ENCODE peak calls at places on chromosomes 12 and 14, in ten cellular contexts. A is CD4-positive, alpha-beta memory T cell; D is ascending aorta; E is caudate nucleus; M is heart right ventricle; C is tibial nerve; W is colonic mucosa; B is CD4-positive, CD25-positive, alpha-beta regulatory T cell; J is GM23248; U is foreskin keratinocyte. V is an unnamed sample.

GRCh38 chr12:101552277-101552676 is 42.5 kb upstream of the MYBPC1 start:
- DNase-seq in A (no peak), D (no peak), E (no peak), M (peak), C (no peak), W (no peak), B (no peak), J (peak), U (peak), V (no peak)

GRCh38 chr12:129016159-129016558 is 162.9 kb downstream of the GLT1D1 start:
- DNase-seq in A (no peak), D (no peak), E (no peak), M (no peak), C (no peak), W (no peak), B (no peak), J (no peak), U (no peak), V (no peak)

GRCh38 chr14:28820677-28821076 is 54.1 kb downstream of the FOXG1 start:
- DNase-seq in A (no peak), D (no peak), E (no peak), M (no peak), C (no peak), W (no peak), B (no peak), J (no peak), U (no peak), V (no peak)

GRCh38 chr12:6458281-6459003 is 6.6 kb downstream of the TAPBPL start:
- DNase-seq in A (no peak), D (no peak), E (no peak), M (no peak), C (no peak), W (no peak), B (no peak), J (no peak), U (no peak), V (no peak)

GRCh38 chr12:44476683-44477082 is 399.4 kb downstream of the NELL2 start:
- DNase-seq in A (no peak), D (no peak), E (no peak), M (no peak), C (no peak), W (no peak), B (no peak), J (no peak), U (no peak), V (no peak)

GRCh38 chr12:50926415-50926814 is 25.9 kb upstream of the HIGD1C start:
- DNase-seq in A (no peak), D (no peak), E (no peak), M (no peak), C (no peak), W (no peak), B (no peak), J (no peak), U (no peak), V (no peak)

GRCh38 chr12:110948041-110948440 is 27.7 kb upstream of the MYL2 start:
- DNase-seq in A (no peak), D (no peak), E (no peak), M (no peak), C (no peak), W (no peak), B (no peak), J (no peak), U (no peak), V (no peak)

GRCh38 chr12:64611430-64612286 is 1.4 kb downstream of the RASSF3 start:
- DNase-seq in A (peak), D (no peak), E (peak), M (peak), C (peak), W (peak), B (peak), J (peak), U (no peak), V (no peak)

GRCh38 chr12:82855872-82856271 is 169.2 kb downstream of the TMTC2 start:
- DNase-seq in A (no peak), D (no peak), E (no peak), M (no peak), C (no peak), W (no peak), B (no peak), J (no peak), U (no peak), V (no peak)

GRCh38 chr12:131438874-131439273 is 272.0 kb upstream of the SFSWAP start:
- DNase-seq in A (no peak), D (no peak), E (no peak), M (no peak), C (no peak), W (no peak), B (no peak), J (no peak), U (no peak), V (no peak)

GRCh38 chr12:40953076-40953475 is 235.0 kb upstream of the PDZRN4 start:
- DNase-seq in A (no peak), D (no peak), E (no peak), M (no peak), C (no peak), W (no peak), B (no peak), J (peak), U (no peak), V (no peak)

GRCh38 chr14:104130974-104131651 is 7.3 kb upstream of the KIF26A start:
- DNase-seq in A (no peak), D (no peak), E (no peak), M (peak), C (no peak), W (peak), B (no peak), J (peak), U (peak), V (peak)

GRCh38 chr12:49537231-49537708 is 1.6 kb upstream of the KCNH3 start:
- DNase-seq in A (no peak), D (no peak), E (no peak), M (no peak), C (no peak), W (no peak), B (no peak), J (peak), U (no peak), V (no peak)

GRCh38 chr12:573226-573625 is 90.0 kb downstream of the NINJ2 start:
- DNase-seq in A (no peak), D (no peak), E (no peak), M (no peak), C (no peak), W (no peak), B (no peak), J (no peak), U (no peak), V (no peak)

GRCh38 chr14:68910540-68910939 is 68.6 kb downstream of the ACTN1 start:
- DNase-seq in A (no peak), D (no peak), E (no peak), M (no peak), C (no peak), W (no peak), B (no peak), J (no peak), U (no peak), V (no peak)

GRCh38 chr14:101836131-101836530 is 74.6 kb downstream of the PPP2R5C start:
- DNase-seq in A (no peak), D (no peak), E (no peak), M (no peak), C (no peak), W (no peak), B (no peak), J (peak), U (no peak), V (no peak)

GRCh38 chr12:118536306-118536900 is 160.0 kb downstream of the SUDS3 start:
- DNase-seq in A (no peak), D (no peak), E (no peak), M (no peak), C (no peak), W (no peak), B (no peak), J (no peak), U (no peak), V (no peak)

GRCh38 chr12:25130741-25131188 is 64.2 kb downstream of the DNAI7 start:
- DNase-seq in A (peak), D (no peak), E (no peak), M (no peak), C (no peak), W (no peak), B (peak), J (peak), U (no peak), V (no peak)

GRCh38 chr12:114918535-114919233 is 234.7 kb upstream of the TBX3 start:
- DNase-seq in A (no peak), D (no peak), E (no peak), M (no peak), C (no peak), W (no peak), B (no peak), J (peak), U (peak), V (no peak)

GRCh38 chr12:114916124-114916523 is 232.1 kb upstream of the TBX3 start:
- DNase-seq in A (no peak), D (no peak), E (no peak), M (no peak), C (no peak), W (no peak), B (no peak), J (peak), U (no peak), V (no peak)

GRCh38 chr12:114916531-114916930 is 232.6 kb upstream of the TBX3 start:
- DNase-seq in A (no peak), D (no peak), E (no peak), M (no peak), C (no peak), W (no peak), B (no peak), J (peak), U (no peak), V (no peak)

GRCh38 chr12:114917953-114918352 is 234.0 kb upstream of the TBX3 start:
- DNase-seq in A (no peak), D (no peak), E (no peak), M (no peak), C (no peak), W (no peak), B (no peak), J (no peak), U (no peak), V (no peak)

DNA sequence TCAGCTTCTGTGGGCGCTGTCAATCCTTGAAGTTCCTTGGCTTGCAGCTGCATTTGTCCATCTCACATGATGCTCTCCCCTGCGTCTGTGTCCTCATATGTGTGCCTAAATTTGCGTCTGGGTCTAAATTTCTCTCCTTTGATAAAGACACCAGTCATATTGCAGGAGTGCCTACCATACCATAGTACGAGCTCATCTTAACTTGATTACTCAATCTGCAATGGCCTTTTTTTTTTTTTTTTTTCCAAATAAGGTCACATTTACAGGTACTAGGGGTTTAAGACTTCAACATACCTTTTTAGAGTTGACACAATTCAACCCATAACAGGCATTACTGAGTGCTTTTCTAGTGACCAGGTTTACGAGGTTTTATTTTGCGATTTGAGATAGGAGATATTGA is 233.3 kb upstream of the TBX3 start:
- DNase-seq in A (no peak), D (no peak), E (no peak), M (no peak), C (no peak), W (no peak), B (no peak), J (peak), U (no peak), V (no peak)
- H3K27ac ChIP-seq in A (no peak), D (no peak), E (no peak), M (no peak), C (no peak), W (no peak), B (no peak), J (peak), U (no peak), V (no peak)

GRCh38 chr12:1629338-1630080 is 478 bp downstream of the WNT5B start:
- DNase-seq in A (no peak), D (no peak), E (no peak), M (no peak), C (no peak), W (peak), B (no peak), J (no peak), U (no peak), V (no peak)

GRCh38 chr12:1630827-1631591 is 2.0 kb downstream of the WNT5B start:
- DNase-seq in A (no peak), D (no peak), E (no peak), M (peak), C (peak), W (no peak), B (no peak), J (no peak), U (no peak), V (no peak)

GRCh38 chr12:1632702-1633101 is 3.7 kb downstream of the WNT5B start:
- DNase-seq in A (no peak), D (no peak), E (no peak), M (peak), C (no peak), W (no peak), B (no peak), J (no peak), U (no peak), V (no peak)

GRCh38 chr12:1628671-1629337 is at the start of gene WNT5B:
- DNase-seq in A (no peak), D (no peak), E (no peak), M (no peak), C (no peak), W (no peak), B (no peak), J (no peak), U (no peak), V (no peak)

GRCh38 chr12:1630081-1630826 is 1.2 kb downstream of the WNT5B start:
- DNase-seq in A (no peak), D (no peak), E (peak), M (peak), C (no peak), W (peak), B (no peak), J (peak), U (no peak), V (no peak)
- H3K27ac ChIP-seq in A (no peak), D (no peak), E (peak), M (peak), C (peak), W (no peak), B (no peak), J (no peak), U (no peak), V (peak)

DNA sequence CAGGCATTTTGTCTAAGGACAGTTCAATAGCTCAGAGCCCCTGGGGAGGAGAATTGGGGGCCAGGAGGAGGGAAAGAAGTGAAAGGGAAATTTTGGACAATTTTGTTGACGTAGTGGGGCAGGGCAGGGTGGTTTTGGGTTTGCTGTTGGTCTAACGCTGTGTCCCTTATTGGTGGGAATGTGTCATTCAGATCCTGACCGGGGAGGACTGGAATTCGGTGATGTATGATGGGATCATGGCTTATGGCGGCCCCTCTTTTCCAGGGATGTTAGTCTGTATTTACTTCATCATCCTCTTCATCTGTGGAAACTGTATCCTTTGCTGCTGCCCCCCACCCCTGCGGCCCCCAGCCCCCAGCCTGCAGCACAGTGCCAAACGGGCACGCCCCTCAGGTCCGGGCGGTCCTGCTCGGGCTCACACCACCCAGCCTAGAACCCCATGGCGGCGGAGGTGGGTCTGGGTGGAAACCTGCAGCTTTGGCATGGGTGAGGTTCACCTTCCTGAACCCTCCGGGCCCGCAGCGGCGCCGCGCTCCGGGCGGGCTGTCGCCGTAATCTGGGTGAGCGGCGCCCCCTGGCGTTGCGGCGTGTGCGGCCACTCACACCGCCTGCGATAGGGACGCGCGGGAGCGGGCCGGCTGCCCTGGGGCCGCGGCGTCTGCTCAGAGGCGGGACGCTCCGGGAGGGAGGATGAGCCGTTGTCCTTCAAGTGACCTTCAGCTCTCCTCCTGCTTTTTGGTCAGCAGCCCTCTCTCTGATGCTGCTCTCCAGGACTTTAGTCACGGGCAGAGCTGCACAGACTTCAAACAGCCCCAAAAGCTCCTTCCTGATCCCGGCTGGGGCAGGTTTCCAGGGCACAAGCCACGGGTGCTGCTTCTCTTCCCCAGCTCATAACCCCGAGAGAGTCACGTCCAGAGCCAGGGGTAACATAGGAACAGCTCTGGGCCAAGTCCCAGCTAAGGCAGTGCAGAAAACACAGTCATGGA is 211.8 kb upstream of the FKBP4 start:
- DNase-seq in A (peak), D (no peak), E (peak), M (peak), C (peak), W (peak), B (peak), J (peak), U (no peak), V (peak)
- H3K27ac ChIP-seq in A (no peak), D (peak), E (no peak), M (peak), C (no peak), W (no peak), B (no peak), J (no peak), U (no peak), V (no peak)

DNA sequence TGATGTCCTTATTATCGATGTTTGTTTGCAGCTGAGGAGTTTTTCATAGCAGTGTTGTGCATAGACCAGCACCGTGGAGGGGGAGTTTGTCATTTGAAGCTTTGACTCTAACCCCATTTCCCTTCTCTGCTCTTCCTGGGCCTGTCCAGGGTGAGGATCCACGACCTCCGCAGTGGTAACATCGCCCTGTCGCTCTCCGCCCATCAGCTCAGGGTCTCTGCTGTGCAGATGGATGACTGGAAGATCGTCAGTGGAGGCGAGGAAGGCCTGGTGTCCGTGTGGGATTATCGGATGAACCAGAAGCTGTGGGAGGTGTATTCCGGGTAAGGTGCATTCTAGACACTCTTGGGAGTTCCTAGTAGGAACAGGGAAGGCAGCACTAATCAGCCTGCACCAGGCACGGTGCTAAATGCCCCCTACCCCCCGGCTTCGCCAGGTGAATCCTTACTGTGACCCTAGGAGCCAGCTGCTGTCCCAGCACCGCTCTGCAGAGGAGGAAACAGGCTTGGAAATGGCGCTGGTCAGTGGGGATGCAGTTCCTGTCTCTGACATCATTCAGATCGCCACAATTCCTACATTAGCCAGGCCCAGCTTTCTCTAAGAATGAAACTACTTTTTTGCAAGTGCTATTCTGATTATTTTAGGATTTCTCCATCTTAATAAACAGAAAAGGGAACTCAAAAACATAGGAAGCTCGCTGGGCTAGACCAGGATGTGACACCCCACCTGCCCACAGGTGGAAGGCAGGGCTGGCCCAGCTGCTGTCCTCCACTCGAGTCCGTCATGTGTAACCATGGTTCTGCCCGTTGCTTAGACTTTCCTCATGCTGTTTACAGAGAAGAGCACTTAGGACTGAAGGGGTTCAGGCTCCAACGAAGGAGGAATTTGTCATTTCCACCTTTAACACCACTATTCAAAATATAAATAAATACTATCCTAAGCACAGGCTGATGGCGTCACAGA is 74.9 kb downstream of the TESC start:
- DNase-seq in A (no peak), D (no peak), E (no peak), M (no peak), C (no peak), W (no peak), B (no peak), J (no peak), U (no peak), V (no peak)
- H3K27ac ChIP-seq in A (no peak), D (no peak), E (no peak), M (no peak), C (no peak), W (no peak), B (no peak), J (no peak), U (no peak), V (no peak)

GRCh38 chr12:104623920-104624319 is 167.2 kb downstream of the CHST11 start:
- DNase-seq in A (no peak), D (no peak), E (no peak), M (no peak), C (no peak), W (no peak), B (no peak), J (no peak), U (no peak), V (no peak)

GRCh38 chr12:104627231-104627974 is 170.7 kb downstream of the CHST11 start:
- DNase-seq in A (no peak), D (no peak), E (no peak), M (no peak), C (no peak), W (no peak), B (no peak), J (no peak), U (no peak), V (no peak)

GRCh38 chr12:104627975-104628322 is 171.2 kb downstream of the CHST11 start:
- DNase-seq in A (no peak), D (no peak), E (no peak), M (no peak), C (no peak), W (no peak), B (no peak), J (no peak), U (no peak), V (no peak)

GRCh38 chr12:104624529-104624928 is 167.8 kb downstream of the CHST11 start:
- DNase-seq in A (no peak), D (no peak), E (no peak), M (no peak), C (no peak), W (no peak), B (no peak), J (no peak), U (no peak), V (no peak)

DNA sequence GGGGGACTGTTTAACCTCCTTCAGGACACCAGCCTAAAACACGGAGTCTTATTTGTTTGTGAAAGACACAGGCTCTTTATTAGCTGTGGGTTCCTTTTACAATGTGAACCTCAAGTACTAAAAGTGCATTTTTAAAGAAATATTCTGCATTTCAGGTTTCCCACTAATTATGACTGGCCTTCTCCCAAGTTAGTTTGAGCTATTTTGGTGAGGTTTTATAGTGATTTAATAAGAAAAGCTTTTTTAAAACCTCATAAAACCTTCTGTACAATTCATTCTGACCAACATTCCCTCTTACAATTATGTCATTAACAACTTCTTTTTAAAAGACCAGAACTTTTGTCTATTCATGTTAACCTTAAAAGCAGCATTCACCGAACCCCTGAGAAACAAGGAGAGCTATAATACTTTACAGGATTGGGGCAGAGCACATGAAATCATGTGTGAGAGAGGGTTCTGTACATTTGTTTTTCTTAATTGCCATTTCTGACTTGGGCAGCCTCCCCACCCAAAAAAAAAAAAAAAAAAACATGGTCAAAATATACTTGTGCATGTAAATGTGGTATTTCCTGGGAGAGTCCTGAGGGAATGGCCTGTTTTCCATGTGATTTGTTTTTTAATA is 169.4 kb downstream of the CHST11 start:
- DNase-seq in A (no peak), D (no peak), E (no peak), M (no peak), C (no peak), W (no peak), B (no peak), J (no peak), U (no peak), V (no peak)
- H3K27ac ChIP-seq in A (no peak), D (peak), E (peak), M (no peak), C (no peak), W (no peak), B (no peak), J (no peak), U (no peak), V (no peak)